ENCODE peak calls at places on chromosome 2, in six cellular contexts. J is stimulated activated CD8-positive, alpha-beta memory T cell treated with anti-CD3 and anti-CD28 coated beads, Interleukin-12 subunit alpha, Interleukin-12 subunit beta, amount 100 ng/mL, for 1 hour; Z is NCI-H510A; O is germinal center; V is KG1; E is heart left ventricle. Y is an unnamed sample.

GRCh38 chr2:18788590-18788989 is 199.2 kb upstream of the NT5C1B start:
- DNase-seq in J (no peak), Z (no peak), O (no peak), V (no peak), E (no peak), Y (no peak)

GRCh38 chr2:208112969-208113368 is 11.4 kb downstream of the CRYGD start:
- DNase-seq in J (no peak), Z (peak), O (no peak), V (no peak), E (no peak), Y (no peak)

GRCh38 chr2:62424899-62425298 is 81.1 kb downstream of the TMEM17 start:
- DNase-seq in J (no peak), Z (no peak), O (no peak), V (no peak), E (no peak), Y (no peak)

GRCh38 chr2:16031848-16032159 is 91.5 kb downstream of the MYCN start:
- DNase-seq in J (no peak), Z (no peak), O (no peak), V (no peak), E (no peak), Y (no peak)

GRCh38 chr2:239263937-239264837 is 136.6 kb downstream of the HDAC4 start:
- DNase-seq in J (no peak), Z (no peak), O (no peak), V (no peak), E (peak), Y (no peak)

GRCh38 chr2:55718165-55719008 is 24.7 kb upstream of the PNPT1 start:
- DNase-seq in J (peak), Z (no peak), O (peak), V (peak), E (no peak), Y (no peak)

GRCh38 chr2:128026422-128027277 is 1.2 kb downstream of the SAP130 start:
- DNase-seq in J (no peak), Z (no peak), O (no peak), V (no peak), E (no peak), Y (no peak)

GRCh38 chr2:60818272-60818671 is 62.2 kb downstream of the PAPOLG start:
- DNase-seq in J (no peak), Z (no peak), O (peak), V (no peak), E (no peak), Y (no peak)

GRCh38 chr2:188766086-188766856 is 207.9 kb upstream of the COL3A1 start:
- DNase-seq in J (no peak), Z (no peak), O (no peak), V (no peak), E (no peak), Y (no peak)

GRCh38 chr2:68282814-68283812 is 30.8 kb upstream of the PPP3R1 start:
- DNase-seq in J (no peak), Z (no peak), O (peak), V (no peak), E (no peak), Y (no peak)

GRCh38 chr2:217846321-217846743 is 156.5 kb downstream of the TNS1 start:
- DNase-seq in J (no peak), Z (no peak), O (no peak), V (no peak), E (peak), Y (no peak)

GRCh38 chr2:45670646-45671045 is 19.2 kb downstream of the PRKCE start:
- DNase-seq in J (no peak), Z (no peak), O (no peak), V (no peak), E (no peak), Y (no peak)

GRCh38 chr2:42569116-42569711 is 782 bp downstream of the MTA3 start:
- DNase-seq in J (no peak), Z (no peak), O (no peak), V (no peak), E (no peak), Y (no peak)

GRCh38 chr2:96131152-96131817 is 7.0 kb downstream of the ASTL start:
- DNase-seq in J (no peak), Z (no peak), O (no peak), V (no peak), E (no peak), Y (no peak)

GRCh38 chr2:172246649-172247048 is 143.9 kb upstream of the DLX2 start:
- DNase-seq in J (no peak), Z (no peak), O (no peak), V (no peak), E (no peak), Y (no peak)

GRCh38 chr2:30714811-30715709 is 92.2 kb downstream of the CAPN13 start:
- DNase-seq in J (no peak), Z (no peak), O (no peak), V (no peak), E (no peak), Y (no peak)

GRCh38 chr2:130871843-130872242 is 35.1 kb downstream of the ARHGEF4 start:
- DNase-seq in J (no peak), Z (no peak), O (no peak), V (no peak), E (no peak), Y (no peak)

GRCh38 chr2:54760310-54760709 is 36.8 kb downstream of the EML6 start:
- DNase-seq in J (no peak), Z (no peak), O (peak), V (no peak), E (no peak), Y (no peak)

GRCh38 chr2:219495531-219496122 is 3.1 kb upstream of the GMPPA start:
- DNase-seq in J (no peak), Z (peak), O (peak), V (no peak), E (no peak), Y (peak)

GRCh38 chr2:206457188-206457634 is 13.9 kb downstream of the ADAM23 start:
- DNase-seq in J (no peak), Z (no peak), O (no peak), V (no peak), E (no peak), Y (no peak)

GRCh38 chr2:44840186-44840850 is 101.2 kb upstream of the SIX3 start:
- DNase-seq in J (no peak), Z (no peak), O (no peak), V (no peak), E (no peak), Y (no peak)

GRCh38 chr2:138356178-138356577 is 145.4 kb upstream of the SPOPL start:
- DNase-seq in J (no peak), Z (no peak), O (no peak), V (no peak), E (no peak), Y (no peak)

GRCh38 chr2:222736301-222736700 is 64.8 kb downstream of the MOGAT1 start:
- DNase-seq in J (no peak), Z (no peak), O (no peak), V (no peak), E (no peak), Y (no peak)